ENCODE peak calls at places on chromosome 18, in ten cellular contexts. E is SK-N-SH, H is cardiac fibroblast, S is NCI-H1436 treated with DMSO at 0.1 percent for 48 hours, O is ACHN, V is M059J, J is RKO, T is lung microvascular endothelial cell, Y is NCI-H2029, F is GM10248. L is an unnamed sample.

GRCh38 chr18:38900445-38900844 is 1334.8 kb upstream of the CELF4 start:
- DNase-seq in H (no peak), E (no peak), J (no peak), Y (no peak), O (no peak), V (no peak), S (no peak), T (no peak), F (no peak), L (no peak)

GRCh38 chr18:45415614-45416013 is 199.7 kb upstream of the SLC14A2 start:
- DNase-seq in J (no peak), S (no peak), H (no peak), T (no peak), F (no peak), E (no peak), V (no peak), Y (peak; percentile 32), O (no peak), L (no peak)

GRCh38 chr18:22900558-22901183 is 32.5 kb upstream of the RBBP8 start:
- DNase-seq in T (no peak), Y (peak; percentile 79), V (no peak), O (no peak), J (no peak), F (no peak), S (no peak), H (no peak), E (no peak), L (no peak)

GRCh38 chr18:59697236-59697932 is at the start of gene CCBE1:
- DNase-seq in F (peak; percentile 77), V (peak; percentile 43), Y (no peak), E (peak; percentile 70), J (no peak), T (peak; percentile 44), H (peak; percentile 83), O (peak; percentile 84), S (no peak), L (peak; percentile 43)

GRCh38 chr18:36273347-36273746 is 24.2 kb upstream of the FHOD3 start:
- DNase-seq in V (no peak), F (no peak), J (no peak), E (no peak), T (no peak), H (no peak), Y (no peak), O (no peak), S (no peak), L (no peak)

GRCh38 chr18:80035997-80036396 is 1.8 kb downstream of the RBFA start:
- DNase-seq in E (no peak), T (no peak), V (no peak), H (no peak), O (no peak), Y (no peak), F (no peak), S (no peak), J (no peak), L (no peak)

GRCh38 chr18:37403100-37403781 is 162.4 kb downstream of the CELF4 start:
- DNase-seq in J (peak; percentile 23), S (no peak), Y (no peak), H (peak; percentile 41), O (peak; percentile 74), F (no peak), E (no peak), V (peak; percentile 96), T (no peak), L (no peak)

GRCh38 chr18:25274900-25275299 is 77.1 kb downstream of the ZNF521 start:
- DNase-seq in V (no peak), Y (no peak), E (no peak), O (no peak), F (no peak), H (no peak), S (no peak), J (no peak), T (peak; percentile 42), L (no peak)

GRCh38 chr18:22604390-22604985 is 186.8 kb upstream of the CTAGE1 start:
- DNase-seq in S (no peak), E (no peak), T (peak; percentile 85), O (no peak), Y (peak; percentile 25), V (peak; percentile 45), J (no peak), F (no peak), H (peak; percentile 71), L (peak; percentile 63)

GRCh38 chr18:11937874-11938478 is 29.9 kb upstream of the MPPE1 start:
- DNase-seq in H (peak; percentile 80), O (peak; percentile 59), Y (peak; percentile 36), T (peak; percentile 82), F (peak; percentile 80), J (peak; percentile 65), V (peak; percentile 64), E (peak; percentile 72), S (peak; percentile 8), L (peak; percentile 79)

GRCh38 chr18:58541137-58541788 is 87.6 kb downstream of the ALPK2 start:
- DNase-seq in T (peak; percentile 47), F (no peak), J (no peak), E (no peak), S (no peak), O (peak; percentile 76), V (peak; percentile 60), H (peak; percentile 44), Y (no peak), L (no peak)

GRCh38 chr18:741931-742512 is 29.6 kb upstream of the ENOSF1 start:
- DNase-seq in O (peak; percentile 42), F (peak; percentile 67), H (peak; percentile 71), J (peak; percentile 81), E (peak; percentile 61), Y (peak; percentile 30), S (no peak), T (peak; percentile 79), V (peak; percentile 38), L (no peak)

GRCh38 chr18:9771261-9771976 is 63.3 kb downstream of the RAB31 start:
- DNase-seq in F (peak; percentile 71), V (no peak), T (peak; percentile 83), S (no peak), Y (peak; percentile 3), E (peak; percentile 86), J (peak; percentile 81), O (peak; percentile 73), H (peak; percentile 79), L (peak; percentile 27)

GRCh38 chr18:67318651-67319050 is 197.9 kb downstream of the DSEL start:
- DNase-seq in F (no peak), T (no peak), O (no peak), V (peak; percentile 38), Y (no peak), J (no peak), H (peak; percentile 65), E (no peak), S (no peak), L (no peak)

GRCh38 chr18:26617151-26617554 is 68.8 kb upstream of the KCTD1 start:
- DNase-seq in Y (no peak), V (peak; percentile 96), E (no peak), T (no peak), F (no peak), S (no peak), H (peak; percentile 94), O (peak; percentile 4), J (peak; percentile 78), L (no peak)

GRCh38 chr18:24022141-24022540 is 7.6 kb downstream of the TTC39C start:
- DNase-seq in J (no peak), S (no peak), V (peak; percentile 71), T (no peak), O (no peak), E (no peak), F (no peak), Y (no peak), H (peak; percentile 35), L (no peak)

GRCh38 chr18:21599585-21600525 is 649 bp downstream of the ESCO1 start:
- DNase-seq in T (peak; percentile 66), O (peak; percentile 59), H (peak; percentile 18), S (no peak), J (peak; percentile 49), E (peak; percentile 82), V (peak; percentile 5), Y (peak; percentile 48), F (peak; percentile 66), L (peak; percentile 41)

GRCh38 chr18:23053756-23054457 is 81.4 kb upstream of the CABLES1 start:
- DNase-seq in J (no peak), F (no peak), E (peak; percentile 75), H (peak; percentile 31), V (peak; percentile 85), T (peak; percentile 80), O (no peak), S (peak; percentile 13), Y (no peak), L (no peak)

GRCh38 chr18:74496508-74497307 is 545 bp downstream of the CNDP2 start:
- DNase-seq in O (peak; percentile 61), S (no peak), Y (no peak), T (peak; percentile 65), H (peak; percentile 62), J (peak; percentile 67), E (peak; percentile 79), F (no peak), V (peak; percentile 68), L (peak; percentile 42)

GRCh38 chr18:38301621-38302020 is 736.0 kb upstream of the CELF4 start:
- DNase-seq in H (no peak), T (no peak), O (no peak), Y (no peak), J (no peak), V (no peak), S (no peak), F (no peak), E (no peak), L (no peak)

GRCh38 chr18:69951182-69951581 is 3.5 kb upstream of the CD226 start:
- DNase-seq in Y (no peak), S (no peak), V (peak; percentile 61), O (no peak), T (peak; percentile 84), E (no peak), H (peak; percentile 14), F (no peak), J (no peak), L (no peak)

GRCh38 chr18:69636529-69637301 is 236.0 kb downstream of the DOK6 start:
- DNase-seq in O (no peak), J (no peak), V (no peak), Y (no peak), S (no peak), H (no peak), F (peak; percentile 19), T (peak; percentile 0), E (no peak), L (no peak)

GRCh38 chr18:69900941-69901340 is 46.7 kb downstream of the CD226 start:
- DNase-seq in E (no peak), V (no peak), Y (no peak), T (no peak), S (no peak), J (no peak), F (no peak), H (no peak), O (no peak), L (no peak)

GRCh38 chr18:51430538-51430937 is 233.1 kb upstream of the MEX3C start:
- DNase-seq in V (no peak), S (no peak), E (no peak), J (no peak), H (no peak), T (no peak), Y (no peak), F (no peak), O (no peak), L (no peak)

GRCh38 chr18:47912343-47912742 is 18.1 kb downstream of the SMAD2 start:
- DNase-seq in T (no peak), E (no peak), Y (no peak), S (no peak), V (no peak), H (no peak), J (no peak), O (no peak), F (no peak), L (no peak)

L was measured in prostate gland.